ENCODE peak calls at places on chromosomes 3 and 15, in ten cellular contexts. W, Z, D, K, O, N, L, S, I and H are unnamed samples.

GRCh38 chr3:105944281-105944680 is 75.5 kb upstream of the CBLB start:
- DNase-seq in S (peak), L (no peak), W (no peak), D (no peak), Z (no peak), I (no peak), N (peak), K (no peak), O (peak), H (peak)

GRCh38 chr15:28989239-28989830 is 103.6 kb downstream of the APBA2 start:
- DNase-seq in K (peak), W (no peak), O (peak), N (no peak), L (peak), S (no peak), Z (no peak), D (no peak), I (no peak), H (no peak)

GRCh38 chr3:108130247-108130646 is 39.4 kb upstream of the CD47 start:
- DNase-seq in K (no peak), N (no peak), L (no peak), W (no peak), S (no peak), O (no peak), D (no peak), Z (no peak), I (no peak), H (no peak)

GRCh38 chr15:55879181-55879580 is 114.2 kb downstream of the NEDD4 start:
- DNase-seq in L (no peak), D (no peak), I (no peak), O (no peak), W (no peak), K (no peak), S (peak), Z (no peak), N (no peak), H (no peak)

GRCh38 chr3:57131210-57131588 is 34.0 kb downstream of the IL17RD start:
- DNase-seq in K (no peak), Z (no peak), S (no peak), I (no peak), W (no peak), O (no peak), N (no peak), L (no peak), D (no peak), H (no peak)

GRCh38 chr3:9903238-9903624 is 583 bp downstream of the IL17RE start:
- DNase-seq in L (peak), O (no peak), Z (no peak), S (peak), N (peak), K (no peak), I (peak), D (no peak), W (no peak), H (peak)

GRCh38 chr3:185858502-185859225 is 33.8 kb upstream of the IGF2BP2 start:
- DNase-seq in I (no peak), W (no peak), N (no peak), S (no peak), O (no peak), Z (no peak), L (no peak), D (no peak), K (no peak), H (no peak)

GRCh38 chr15:94674251-94674650 is 442.9 kb downstream of the MCTP2 start:
- DNase-seq in K (no peak), D (no peak), I (peak), N (no peak), Z (no peak), L (no peak), O (no peak), W (no peak), S (peak), H (peak)

GRCh38 chr3:119604878-119605277 is 7.2 kb downstream of the PLA1A start:
- DNase-seq in D (no peak), I (no peak), Z (no peak), N (peak), K (no peak), O (peak), W (no peak), S (peak), L (no peak), H (peak)

GRCh38 chr15:92443381-92443780 is 49.7 kb downstream of the ST8SIA2 start:
- DNase-seq in L (no peak), D (no peak), K (no peak), Z (no peak), O (no peak), N (no peak), I (no peak), S (no peak), W (no peak), H (no peak)

GRCh38 chr3:140571836-140572235 is 106.0 kb upstream of the TRIM42 start:
- DNase-seq in N (no peak), K (no peak), Z (no peak), L (no peak), O (no peak), I (no peak), W (no peak), S (no peak), D (no peak), H (no peak)

GRCh38 chr15:68372291-68372811 is 59.6 kb downstream of the ITGA11 start:
- DNase-seq in W (no peak), D (no peak), K (peak), O (peak), N (no peak), I (peak), Z (no peak), L (peak), S (peak), H (peak)

GRCh38 chr15:46708226-46708625 is 1009.1 kb upstream of the SEMA6D start:
- DNase-seq in D (no peak), L (no peak), K (no peak), W (no peak), Z (no peak), N (no peak), I (no peak), S (no peak), O (no peak), H (peak)

GRCh38 chr15:50134524-50135024 is 15.5 kb upstream of the ATP8B4 start:
- DNase-seq in O (peak), S (peak), W (no peak), Z (no peak), L (peak), D (no peak), K (no peak), N (peak), I (no peak), H (peak)

GRCh38 chr3:11640009-11640673 is 3.6 kb downstream of the VGLL4 start:
- DNase-seq in O (no peak), Z (no peak), K (no peak), N (no peak), S (peak), L (no peak), I (no peak), W (no peak), D (no peak), H (no peak)

GRCh38 chr15:100114526-100114925 is 227.2 kb downstream of the ADAMTS17 start:
- DNase-seq in D (peak), N (no peak), W (no peak), L (no peak), O (peak), S (peak), I (no peak), Z (no peak), K (no peak), H (no peak)

GRCh38 chr3:115141018-115141757 is 5.9 kb downstream of the ZBTB20 start:
- DNase-seq in L (no peak), K (no peak), Z (no peak), S (no peak), N (no peak), I (no peak), W (no peak), D (no peak), O (no peak), H (no peak)

GRCh38 chr15:46170326-46170725 is 535.5 kb downstream of the SQOR start:
- DNase-seq in D (no peak), I (no peak), W (no peak), S (no peak), N (no peak), Z (no peak), L (no peak), O (no peak), K (no peak), H (no peak)

GRCh38 chr3:90092994-90093393 is 985.6 kb downstream of the EPHA3 start:
- DNase-seq in L (peak), D (no peak), S (peak), N (peak), I (no peak), Z (no peak), W (no peak), K (no peak), O (peak), H (peak)
- TF ChIP-seq CTCF in L (peak), D (no peak), S (peak), N (peak), I (peak), Z (peak), W (peak), K (no peak), O (peak), H (peak)

GRCh38 chr3:49940667-49941249 is 808 bp downstream of the RBM6 start:
- DNase-seq in D (no peak), S (no peak), W (no peak), I (no peak), Z (no peak), K (no peak), N (no peak), L (peak), O (no peak), H (no peak)

GRCh38 chr3:49937081-49937480 is 2.9 kb upstream of the RBM6 start:
- DNase-seq in S (peak), L (peak), D (no peak), Z (no peak), O (no peak), N (no peak), W (no peak), I (no peak), K (no peak), H (no peak)

DNA sequence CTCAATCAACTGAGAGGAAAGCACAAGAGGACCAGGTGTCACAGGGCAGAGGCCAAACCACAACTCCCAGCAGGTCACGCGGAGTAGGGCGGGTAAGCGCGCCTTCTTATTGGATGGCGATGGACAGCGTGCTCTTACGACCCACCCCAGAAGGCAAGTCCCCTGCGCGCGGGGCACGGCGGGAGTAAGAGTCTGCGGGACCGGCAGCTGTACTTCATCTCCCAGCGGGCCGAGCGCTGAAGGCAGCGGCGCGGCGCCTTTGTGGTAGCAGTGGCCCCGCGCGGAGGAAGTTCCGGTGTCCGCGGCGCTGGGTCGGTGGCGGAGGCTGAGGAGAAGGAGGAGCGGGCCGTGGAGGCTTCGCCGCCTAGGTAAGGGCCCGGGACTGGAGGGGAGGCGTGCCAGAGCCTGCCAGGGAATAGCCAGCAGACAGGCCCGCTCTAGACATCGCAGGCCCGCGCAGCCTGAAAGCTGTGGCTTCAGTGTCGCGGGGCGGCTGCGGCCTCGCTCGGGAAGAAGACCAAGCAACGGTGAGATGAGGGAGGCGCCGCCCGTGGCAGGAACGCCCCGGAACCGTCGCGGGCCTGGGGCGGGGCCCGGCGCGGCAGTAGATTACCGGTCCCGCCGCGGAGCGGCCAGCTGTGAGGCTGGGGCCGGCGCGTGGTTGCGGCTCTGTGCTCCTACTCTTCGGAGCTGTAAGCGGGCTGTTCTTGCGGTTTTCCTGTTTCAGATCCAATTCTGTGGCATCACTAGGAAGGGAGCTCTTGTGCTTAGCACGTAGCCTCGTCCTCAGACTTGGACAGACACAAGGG is at the start of gene RBM6:
- DNase-seq in O (peak), I (peak), S (peak), K (peak), Z (peak), D (peak), W (peak), N (peak), L (peak), H (peak)
- TF ChIP-seq CTCF in O (no peak), I (no peak), S (no peak), K (no peak), Z (no peak), D (no peak), W (no peak), N (no peak), L (no peak), H (no peak)

DNA sequence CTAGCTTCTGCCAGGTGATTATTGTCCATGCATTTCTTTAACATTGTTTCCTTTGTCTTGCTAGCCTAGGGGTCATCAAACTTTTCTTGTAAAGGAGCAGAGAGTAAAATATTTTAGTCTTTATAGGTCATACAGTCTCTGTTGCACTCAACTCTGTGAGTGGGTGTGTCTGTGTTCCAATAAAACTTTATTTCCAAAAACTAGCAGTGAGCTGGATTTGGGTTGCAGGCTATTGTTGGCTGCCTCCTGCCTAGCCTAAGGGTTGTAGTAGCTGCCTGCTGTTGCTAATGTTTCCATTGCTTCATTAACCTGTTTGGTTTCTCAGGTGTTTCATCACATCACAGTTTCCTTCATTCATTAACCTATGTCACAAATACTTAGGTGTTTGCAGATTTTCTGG is 64.0 kb upstream of the DCP1A start:
- DNase-seq in Z (no peak), K (no peak), D (no peak), O (no peak), W (no peak), S (no peak), I (no peak), N (no peak), L (no peak), H (no peak)
- TF ChIP-seq CTCF in Z (no peak), K (no peak), D (no peak), O (no peak), W (no peak), S (no peak), I (no peak), N (no peak), L (no peak), H (no peak)

DNA sequence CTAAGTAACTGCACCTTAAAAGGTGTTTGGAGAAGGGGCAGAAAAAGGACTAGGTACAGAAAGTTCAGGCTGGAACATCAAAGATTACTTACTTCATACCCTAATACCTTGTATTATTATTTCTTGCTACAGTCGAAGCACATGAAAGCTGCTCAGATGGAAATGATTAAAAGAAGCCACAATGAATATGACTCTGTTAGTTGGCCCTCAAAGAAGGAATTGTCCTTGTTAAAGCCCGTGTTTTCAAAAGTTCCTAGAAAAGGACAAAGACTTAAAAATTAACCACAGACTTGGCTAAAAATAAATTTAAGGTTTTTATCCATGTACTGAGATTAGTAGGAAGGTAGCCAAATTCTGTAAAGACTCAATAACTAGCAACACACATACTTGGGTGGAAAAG is 251.1 kb upstream of the RARB start:
- DNase-seq in W (no peak), N (no peak), O (no peak), L (no peak), Z (no peak), D (no peak), I (no peak), S (no peak), K (no peak), H (no peak)
- TF ChIP-seq CTCF in W (no peak), N (no peak), O (no peak), L (no peak), Z (no peak), D (no peak), I (no peak), S (no peak), K (no peak), H (no peak)